ENCODE peak calls at places on chromosomes 4 and X, in ten cellular contexts. F is activated CD4-positive, alpha-beta T cell treated with anti-CD3 and anti-CD28 coated beads for 48 hours; N is T-helper 2 cell; H is HEK293T; X is RCC 7860; Y is AG09309; C is mucosa of descending colon; S is AG08396; O is activated T-cell treated with anti-CD3 and anti-CD28 coated beads for 24 hours; B is CD8-positive, alpha-beta T cell. I is an unnamed sample.

GRCh38 chrX:40018021-40018420 is 79.7 kb downstream of the BCOR start:
- DNase-seq in H (no peak), N (no peak), O (no peak), Y (no peak), X (no peak), F (no peak), S (no peak), C (no peak), B (no peak), I (no peak)

GRCh38 chr4:87525636-87526035 is 3.5 kb downstream of the SPARCL1 start:
- DNase-seq in Y (no peak), O (no peak), F (no peak), C (no peak), S (no peak), H (no peak), X (no peak), B (no peak), N (no peak), I (no peak)

GRCh38 chrX:15299945-15300851 is 15.2 kb downstream of the ASB11 start:
- DNase-seq in H (peak), N (no peak), F (no peak), Y (no peak), O (no peak), C (peak), X (peak), S (peak), B (no peak), I (no peak)

GRCh38 chrX:8404958-8405357 is 59.7 kb upstream of the VCX3B start:
- DNase-seq in O (no peak), C (no peak), F (no peak), X (no peak), S (no peak), B (no peak), N (no peak), Y (no peak), H (no peak), I (no peak)

GRCh38 chr4:140315970-140316369 is 57.5 kb upstream of the SCOC start:
- DNase-seq in F (no peak), H (no peak), B (no peak), Y (no peak), C (no peak), N (no peak), S (no peak), O (no peak), X (no peak), I (no peak)

GRCh38 chr4:169337510-169337909 is 66.8 kb upstream of the SH3RF1 start:
- DNase-seq in B (no peak), N (no peak), S (peak), F (no peak), C (no peak), H (no peak), Y (peak), O (no peak), X (no peak), I (no peak)

GRCh38 chr4:43837171-43837570 is 611.4 kb downstream of the KCTD8 start:
- DNase-seq in H (no peak), F (no peak), X (peak), Y (no peak), B (no peak), C (no peak), S (no peak), O (no peak), N (no peak), I (no peak)

GRCh38 chrX:389021-389441 is 2.3 kb upstream of the PPP2R3B start:
- DNase-seq in N (no peak), Y (no peak), X (no peak), H (no peak), S (no peak), C (no peak), F (no peak), B (no peak), O (no peak), I (no peak)

GRCh38 chrX:22097295-22097694 is 65.2 kb downstream of the PHEX start:
- DNase-seq in H (no peak), Y (peak), B (no peak), F (no peak), N (no peak), S (no peak), X (peak), C (no peak), O (no peak), I (no peak)

GRCh38 chrX:110213183-110213582 is 104.7 kb downstream of the AMMECR1 start:
- DNase-seq in H (no peak), B (no peak), C (no peak), Y (no peak), O (no peak), X (no peak), S (no peak), F (no peak), N (no peak), I (no peak)

GRCh38 chr4:76679691-76680090 is 218.3 kb downstream of the SOWAHB start:
- DNase-seq in Y (no peak), X (no peak), B (no peak), S (no peak), N (no peak), O (no peak), H (no peak), F (no peak), C (no peak), I (no peak)

GRCh38 chrX:124232523-124233201 is 99.8 kb upstream of the TEX13D start:
- DNase-seq in O (no peak), H (no peak), X (no peak), B (peak), S (no peak), Y (no peak), F (peak), N (no peak), C (no peak), I (no peak)

I was measured in Jurkat, Clone E6-1.